ENCODE peak calls at places on chromosomes 12 and 14, in seven cellular contexts. One of them, this sample, is unnamed.

GRCh38 chr14:39033371-39033770 is 69.7 kb downstream of the SEC23A start:
- DNase-seq in LoVo: no peak
- DNase-seq in GM04504: no peak
- DNase-seq in GDM1: no peak
- DNase-seq in fibroblast of lung: no peak
- DNase-seq in GF-D8: no peak
- DNase-seq in CD4-positive, alpha-beta T cell: no peak
- DNase-seq in this sample: no peak

GRCh38 chr12:10722502-10722904 is 620 bp downstream of the YBX3 start:
- DNase-seq in LoVo: no peak
- DNase-seq in GM04504: no peak
- DNase-seq in GDM1: no peak
- DNase-seq in fibroblast of lung: peak
- DNase-seq in GF-D8: no peak
- DNase-seq in CD4-positive, alpha-beta T cell: peak
- DNase-seq in this sample: peak

GRCh38 chr12:132395908-132396305 is 66.5 kb upstream of the GALNT9 start:
- DNase-seq in LoVo: no peak
- DNase-seq in GM04504: no peak
- DNase-seq in GDM1: no peak
- DNase-seq in fibroblast of lung: no peak
- DNase-seq in GF-D8: no peak
- DNase-seq in CD4-positive, alpha-beta T cell: no peak
- DNase-seq in this sample: peak

GRCh38 chr12:50394469-50395029 is 1.9 kb downstream of the FAM186A start:
- DNase-seq in LoVo: no peak
- DNase-seq in GM04504: no peak
- DNase-seq in GDM1: no peak
- DNase-seq in fibroblast of lung: no peak
- DNase-seq in GF-D8: no peak
- DNase-seq in CD4-positive, alpha-beta T cell: no peak
- DNase-seq in this sample: no peak

GRCh38 chr12:91918431-91918830 is 227.2 kb downstream of the BTG1 start:
- DNase-seq in LoVo: no peak
- DNase-seq in GM04504: no peak
- DNase-seq in GDM1: no peak
- DNase-seq in fibroblast of lung: no peak
- DNase-seq in GF-D8: no peak
- DNase-seq in CD4-positive, alpha-beta T cell: no peak
- DNase-seq in this sample: no peak

GRCh38 chr12:32454866-32455265 is 55.5 kb downstream of the FGD4 start:
- DNase-seq in LoVo: peak
- DNase-seq in GM04504: no peak
- DNase-seq in GDM1: no peak
- DNase-seq in fibroblast of lung: no peak
- DNase-seq in GF-D8: no peak
- DNase-seq in CD4-positive, alpha-beta T cell: no peak
- DNase-seq in this sample: no peak

GRCh38 chr12:96274331-96274730 is 80.2 kb downstream of the ELK3 start:
- DNase-seq in LoVo: no peak
- DNase-seq in GM04504: no peak
- DNase-seq in GDM1: no peak
- DNase-seq in fibroblast of lung: peak
- DNase-seq in GF-D8: no peak
- DNase-seq in CD4-positive, alpha-beta T cell: no peak
- DNase-seq in this sample: no peak

GRCh38 chr12:77325505-77325904 is 260.1 kb upstream of the E2F7 start:
- DNase-seq in LoVo: no peak
- DNase-seq in GM04504: no peak
- DNase-seq in GDM1: no peak
- DNase-seq in fibroblast of lung: no peak
- DNase-seq in GF-D8: no peak
- DNase-seq in CD4-positive, alpha-beta T cell: no peak
- DNase-seq in this sample: no peak

GRCh38 chr14:70707138-70708038 is 65.7 kb downstream of the TTC9 start:
- DNase-seq in LoVo: peak
- DNase-seq in GM04504: peak
- DNase-seq in GDM1: peak
- DNase-seq in fibroblast of lung: no peak
- DNase-seq in GF-D8: no peak
- DNase-seq in CD4-positive, alpha-beta T cell: no peak
- DNase-seq in this sample: no peak

GRCh38 chr12:62913380-62913779 is 21.6 kb downstream of the PPM1H start:
- DNase-seq in LoVo: no peak
- DNase-seq in GM04504: no peak
- DNase-seq in GDM1: no peak
- DNase-seq in fibroblast of lung: no peak
- DNase-seq in GF-D8: no peak
- DNase-seq in CD4-positive, alpha-beta T cell: no peak
- DNase-seq in this sample: no peak

GRCh38 chr14:87252103-87252502 is 740.9 kb downstream of the GALC start:
- DNase-seq in LoVo: no peak
- DNase-seq in GM04504: no peak
- DNase-seq in GDM1: no peak
- DNase-seq in fibroblast of lung: no peak
- DNase-seq in GF-D8: no peak
- DNase-seq in CD4-positive, alpha-beta T cell: no peak
- DNase-seq in this sample: no peak

GRCh38 chr14:56482306-56482705 is 97.3 kb upstream of the TMEM260 start:
- DNase-seq in LoVo: no peak
- DNase-seq in GM04504: no peak
- DNase-seq in GDM1: no peak
- DNase-seq in fibroblast of lung: peak
- DNase-seq in GF-D8: no peak
- DNase-seq in CD4-positive, alpha-beta T cell: no peak
- DNase-seq in this sample: no peak

This sample was measured in tibial artery.